ENCODE peak calls at places on chromosomes 13 and 19, in ten cellular contexts. A is AG04450; Q is mesendoderm; G is sigmoid colon; B is breast epithelium; K is CD8-positive, alpha-beta T cell; W is H9; P is thoracic aorta; Y is fibroblast of lung; F is epithelial cell of prostate. X is an unnamed sample.

GRCh38 chr13:112679932-112680677 is 9.7 kb upstream of the ATP11A start:
- DNase-seq in A (no peak), Q (no peak), G (no peak), B (peak; percentile 37), K (no peak), W (no peak), P (no peak), Y (no peak), F (no peak), X (no peak)

GRCh38 chr19:47422417-47423163 is 3.3 kb upstream of the MEIS3 start:
- DNase-seq in A (no peak), Q (no peak), G (no peak), B (no peak), K (no peak), W (no peak), P (no peak), Y (no peak), F (no peak), X (no peak)

GRCh38 chr13:73809561-73809960 is 324.6 kb downstream of the KLF12 start:
- DNase-seq in A (peak; percentile 68), Q (no peak), G (no peak), B (no peak), K (no peak), W (no peak), P (no peak), Y (peak; percentile 77), F (no peak), X (no peak)

GRCh38 chr13:102295316-102296048 is 106.4 kb downstream of the FGF14 start:
- DNase-seq in A (peak; percentile 33), Q (no peak), G (no peak), B (no peak), K (no peak), W (no peak), P (no peak), Y (peak; percentile 26), F (no peak), X (no peak)

GRCh38 chr19:41398603-41399002 is 985 bp downstream of the BCKDHA start:
- DNase-seq in A (no peak), Q (no peak), G (no peak), B (no peak), K (no peak), W (no peak), P (no peak), Y (no peak), F (no peak), X (no peak)

GRCh38 chr19:19656451-19657396 is 6.8 kb downstream of the ATP13A1 start:
- DNase-seq in A (no peak), Q (no peak), G (no peak), B (no peak), K (no peak), W (no peak), P (no peak), Y (no peak), F (no peak), X (no peak)

GRCh38 chr19:35151273-35152065 is 3.1 kb upstream of the FXYD5 start:
- DNase-seq in A (no peak), Q (peak; percentile 49), G (no peak), B (no peak), K (no peak), W (peak; percentile 61), P (no peak), Y (no peak), F (no peak), X (no peak)

GRCh38 chr19:54299126-54299498 is 13.9 kb downstream of the LILRA5 start:
- DNase-seq in A (no peak), Q (no peak), G (peak; percentile 7), B (no peak), K (no peak), W (no peak), P (no peak), Y (no peak), F (no peak), X (no peak)

GRCh38 chr13:25170554-25171107 is 1.5 kb downstream of the AMER2 start:
- DNase-seq in A (no peak), Q (peak; percentile 46), G (no peak), B (no peak), K (no peak), W (no peak), P (no peak), Y (no peak), F (no peak), X (peak; percentile 74)

DNA sequence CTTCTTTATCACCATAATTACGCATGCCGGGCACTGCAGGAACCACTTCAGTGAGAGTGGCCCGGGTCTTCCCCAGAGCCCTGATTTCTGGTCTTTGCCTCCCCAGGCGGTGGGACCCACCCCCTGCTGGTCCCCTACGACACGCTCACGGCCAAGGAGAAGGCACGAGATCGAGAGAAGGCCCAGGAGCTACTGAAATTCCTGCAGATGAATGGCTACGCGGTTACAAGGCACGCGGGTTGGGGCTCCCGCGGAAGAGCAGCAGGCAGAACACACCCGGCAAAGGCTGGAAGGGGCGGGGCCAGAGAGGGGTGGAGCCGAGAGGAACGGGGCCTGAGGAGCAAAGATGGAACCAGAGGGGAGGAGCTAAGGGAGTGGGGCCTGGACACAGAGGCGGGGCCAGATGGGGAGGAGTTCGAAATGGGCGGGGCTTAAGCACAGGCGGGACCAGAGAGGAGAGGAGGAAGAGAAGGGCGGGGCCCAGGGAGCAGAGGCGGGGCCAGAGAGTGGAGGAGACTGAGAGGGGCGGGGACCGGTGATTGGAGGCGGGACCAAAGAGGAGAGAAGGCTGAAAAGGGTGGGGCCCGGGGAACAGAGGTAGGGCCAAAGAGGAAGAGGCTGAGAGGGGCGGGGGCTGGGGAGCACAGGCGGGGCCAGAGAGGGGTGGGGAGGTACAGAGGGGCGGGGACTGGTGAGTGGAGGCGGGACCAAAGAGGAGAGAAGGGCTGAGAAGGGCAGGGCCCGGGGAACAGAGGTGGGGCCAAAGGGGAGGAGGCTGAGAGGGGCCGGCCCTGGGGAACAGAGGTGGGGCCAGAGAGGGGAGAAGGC is 73.4 kb downstream of the RYR1 start:
- DNase-seq in A (no peak), Q (peak; percentile 94), G (peak; percentile 89), B (no peak), K (peak; percentile 85), W (peak; percentile 98), P (peak; percentile 23), Y (peak; percentile 17), F (peak; percentile 16), X (no peak)
- H3K27ac ChIP-seq in A (no peak overlapping the region), Q (no peak overlapping the region), G (no peak overlapping the region), B (no peak overlapping the region), K (no peak overlapping the region), W (no peak overlapping the region), P (no peak overlapping the region), Y (no peak overlapping the region), F (no peak overlapping the region), X (no peak overlapping the region)

GRCh38 chr13:95250961-95251360 is 50.3 kb downstream of the ABCC4 start:
- DNase-seq in A (no peak), Q (no peak), G (no peak), B (no peak), K (no peak), W (no peak), P (no peak), Y (no peak), F (no peak), X (no peak)

GRCh38 chr13:95248953-95249352 is 52.3 kb downstream of the ABCC4 start:
- DNase-seq in A (no peak), Q (no peak), G (no peak), B (no peak), K (no peak), W (no peak), P (no peak), Y (no peak), F (no peak), X (no peak)

GRCh38 chr13:95245072-95245471 is 56.2 kb downstream of the ABCC4 start:
- DNase-seq in A (no peak), Q (no peak), G (no peak), B (no peak), K (no peak), W (no peak), P (no peak), Y (no peak), F (no peak), X (no peak)

GRCh38 chr13:95246292-95247082 is 54.8 kb downstream of the ABCC4 start:
- DNase-seq in A (no peak), Q (no peak), G (no peak), B (no peak), K (no peak), W (no peak), P (no peak), Y (no peak), F (peak; percentile 39), X (no peak)

DNA sequence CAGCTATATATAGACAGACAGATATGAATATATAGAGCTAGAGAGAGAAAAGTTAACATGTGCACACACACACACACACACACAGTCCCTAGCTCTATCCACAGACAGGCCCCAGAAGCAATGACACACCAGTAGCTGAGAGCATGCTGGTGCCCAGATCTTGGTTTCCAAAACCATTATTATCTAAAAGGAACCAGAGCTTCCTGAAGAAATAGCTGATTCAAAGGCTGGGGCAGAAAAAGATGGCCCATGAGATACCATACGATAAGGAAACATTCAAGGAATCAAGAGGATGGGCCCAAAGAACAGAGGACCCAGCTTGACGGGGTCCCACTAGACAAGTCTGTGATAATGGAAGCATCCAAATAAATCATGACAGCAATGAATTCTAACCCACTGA is 53.4 kb downstream of the ABCC4 start:
- DNase-seq in A (no peak), Q (no peak), G (no peak), B (no peak), K (no peak), W (no peak), P (no peak), Y (no peak), F (no peak), X (no peak)
- H3K27ac ChIP-seq in A (no peak overlapping the region), Q (no peak overlapping the region), G (no peak overlapping the region), B (no peak overlapping the region), K (no peak overlapping the region), W (no peak overlapping the region), P (no peak overlapping the region), Y (no peak overlapping the region), F (no peak overlapping the region), X (no peak overlapping the region)

DNA sequence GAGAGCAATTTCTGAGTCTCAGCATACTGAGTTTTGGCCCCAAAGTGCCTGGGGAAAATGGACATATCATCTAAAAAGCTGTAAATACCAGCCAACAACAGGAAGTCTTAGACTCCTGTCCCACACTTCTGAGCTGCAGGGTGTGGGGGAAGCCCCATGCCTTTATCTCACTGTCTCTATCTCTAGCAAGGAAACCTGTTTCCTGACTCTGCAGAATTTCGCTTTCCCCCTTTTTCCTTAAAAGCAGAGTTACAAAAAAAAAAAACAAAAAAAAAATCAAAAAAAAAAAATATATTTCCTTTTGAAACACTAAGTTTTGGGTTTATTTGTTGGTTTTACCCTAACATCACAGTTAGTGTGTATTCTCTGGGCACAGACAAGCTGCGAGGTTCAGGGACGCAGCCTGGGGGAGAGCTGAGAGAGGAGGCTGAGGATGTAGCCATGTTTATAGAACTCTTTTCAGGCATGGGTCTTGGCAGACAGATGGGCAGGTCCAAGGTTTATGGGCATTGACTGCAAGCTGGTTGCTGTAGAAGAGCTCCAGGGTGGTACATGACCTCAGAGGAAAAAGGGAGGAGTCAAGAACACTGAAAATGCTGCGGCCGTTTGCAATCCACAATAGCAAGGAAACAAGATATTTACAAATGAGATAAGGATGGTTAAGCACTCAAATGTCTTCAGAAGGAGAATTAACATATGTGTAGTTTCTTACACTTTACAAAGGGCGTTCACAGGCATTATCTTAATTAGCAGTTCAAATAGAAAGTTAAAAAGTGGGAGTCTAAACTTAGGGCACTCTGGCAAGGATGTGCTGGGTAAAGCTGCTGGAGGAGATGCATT is 4.9 kb downstream of the MBNL2 start:
- DNase-seq in A (no peak), Q (peak; percentile 95), G (peak; percentile 83), B (no peak), K (peak; percentile 63), W (peak; percentile 62), P (no peak), Y (no peak), F (no peak), X (no peak)
- H3K27ac ChIP-seq in A (no peak overlapping the region), Q (no peak overlapping the region), G (peak overlapping the region; percentile 91), B (peak overlapping the region; percentile 89), K (peak overlapping the region; percentile 81), W (no peak overlapping the region), P (peak overlapping the region; percentile 85), Y (no peak overlapping the region), F (no peak overlapping the region), X (peak overlapping the region; percentile 36)

GRCh38 chr13:99948907-99949656 is 22.5 kb downstream of the ZIC5 start:
- DNase-seq in A (no peak), Q (no peak), G (no peak), B (no peak), K (no peak), W (no peak), P (no peak), Y (no peak), F (no peak), X (no peak)
- H3K27ac ChIP-seq in A (no peak overlapping the region), Q (no peak overlapping the region), G (no peak overlapping the region), B (no peak overlapping the region), K (no peak overlapping the region), W (no peak overlapping the region), P (no peak overlapping the region), Y (no peak overlapping the region), F (no peak overlapping the region), X (no peak overlapping the region)